ENCODE peak calls at places on chromosomes 3 and 15, in four cellular contexts. One of them, this sample, is unnamed.

GRCh38 chr3:148718982-148719862 is 21.5 kb downstream of the AGTR1 start:
- DNase-seq in IMR-90: peak
- DNase-seq in adrenal gland: no peak
- DNase-seq in activated T-helper 1 cell treated with anti-CD3 and anti-CD28 coated beads, Interleukin-12 subunit alpha, Interleukin-12 subunit beta, Interleukin-2, Interleukin-4 antibody, amounts not matched to agents 30 ng/mL and 10 ng/mL and 1 ng/mL, durations not matched to agents 14 hours and 24 hours and 36 hours: no peak
- DNase-seq in this sample: no peak

GRCh38 chr3:58824777-58825176 is 158.2 kb upstream of the FAM3D start:
- DNase-seq in adrenal gland: no peak
- DNase-seq in activated T-helper 1 cell treated with anti-CD3 and anti-CD28 coated beads, Interleukin-12 subunit alpha, Interleukin-12 subunit beta, Interleukin-2, Interleukin-4 antibody, amounts not matched to agents 30 ng/mL and 10 ng/mL and 1 ng/mL, durations not matched to agents 14 hours and 24 hours and 36 hours: no peak
- DNase-seq in IMR-90: no peak
- DNase-seq in this sample: no peak

GRCh38 chr3:68945231-68945630 is 12.9 kb upstream of the TAFA4 start:
- DNase-seq in adrenal gland: no peak
- DNase-seq in IMR-90: no peak
- DNase-seq in activated T-helper 1 cell treated with anti-CD3 and anti-CD28 coated beads, Interleukin-12 subunit alpha, Interleukin-12 subunit beta, Interleukin-2, Interleukin-4 antibody, amounts not matched to agents 30 ng/mL and 10 ng/mL and 1 ng/mL, durations not matched to agents 14 hours and 24 hours and 36 hours: no peak
- DNase-seq in this sample: no peak

GRCh38 chr15:87121357-87121756 is 1041.7 kb downstream of the AGBL1 start:
- DNase-seq in adrenal gland: no peak
- DNase-seq in IMR-90: no peak
- DNase-seq in activated T-helper 1 cell treated with anti-CD3 and anti-CD28 coated beads, Interleukin-12 subunit alpha, Interleukin-12 subunit beta, Interleukin-2, Interleukin-4 antibody, amounts not matched to agents 30 ng/mL and 10 ng/mL and 1 ng/mL, durations not matched to agents 14 hours and 24 hours and 36 hours: no peak
- DNase-seq in this sample: no peak

GRCh38 chr3:77887611-77888010 is 847.7 kb downstream of the ROBO2 start:
- DNase-seq in IMR-90: peak
- DNase-seq in adrenal gland: no peak
- DNase-seq in activated T-helper 1 cell treated with anti-CD3 and anti-CD28 coated beads, Interleukin-12 subunit alpha, Interleukin-12 subunit beta, Interleukin-2, Interleukin-4 antibody, amounts not matched to agents 30 ng/mL and 10 ng/mL and 1 ng/mL, durations not matched to agents 14 hours and 24 hours and 36 hours: no peak
- DNase-seq in this sample: no peak

GRCh38 chr15:58734859-58735258 is 14.6 kb downstream of the ADAM10 start:
- DNase-seq in activated T-helper 1 cell treated with anti-CD3 and anti-CD28 coated beads, Interleukin-12 subunit alpha, Interleukin-12 subunit beta, Interleukin-2, Interleukin-4 antibody, amounts not matched to agents 30 ng/mL and 10 ng/mL and 1 ng/mL, durations not matched to agents 14 hours and 24 hours and 36 hours: no peak
- DNase-seq in adrenal gland: no peak
- DNase-seq in IMR-90: no peak
- DNase-seq in this sample: no peak

GRCh38 chr3:144771401-144771870 is 799.8 kb downstream of the DIPK2A start:
- DNase-seq in IMR-90: no peak
- DNase-seq in activated T-helper 1 cell treated with anti-CD3 and anti-CD28 coated beads, Interleukin-12 subunit alpha, Interleukin-12 subunit beta, Interleukin-2, Interleukin-4 antibody, amounts not matched to agents 30 ng/mL and 10 ng/mL and 1 ng/mL, durations not matched to agents 14 hours and 24 hours and 36 hours: no peak
- DNase-seq in adrenal gland: no peak
- DNase-seq in this sample: no peak

GRCh38 chr3:194387926-194388418 is 11.1 kb downstream of the GP5 start:
- DNase-seq in IMR-90: no peak
- DNase-seq in activated T-helper 1 cell treated with anti-CD3 and anti-CD28 coated beads, Interleukin-12 subunit alpha, Interleukin-12 subunit beta, Interleukin-2, Interleukin-4 antibody, amounts not matched to agents 30 ng/mL and 10 ng/mL and 1 ng/mL, durations not matched to agents 14 hours and 24 hours and 36 hours: no peak
- DNase-seq in adrenal gland: no peak
- DNase-seq in this sample: no peak

GRCh38 chr3:117898722-117899121 is 1135.9 kb downstream of the IGSF11 start:
- DNase-seq in activated T-helper 1 cell treated with anti-CD3 and anti-CD28 coated beads, Interleukin-12 subunit alpha, Interleukin-12 subunit beta, Interleukin-2, Interleukin-4 antibody, amounts not matched to agents 30 ng/mL and 10 ng/mL and 1 ng/mL, durations not matched to agents 14 hours and 24 hours and 36 hours: no peak
- DNase-seq in IMR-90: no peak
- DNase-seq in adrenal gland: no peak
- DNase-seq in this sample: no peak

GRCh38 chr3:176663819-176664218 is 533.5 kb downstream of the TBL1XR1 start:
- DNase-seq in activated T-helper 1 cell treated with anti-CD3 and anti-CD28 coated beads, Interleukin-12 subunit alpha, Interleukin-12 subunit beta, Interleukin-2, Interleukin-4 antibody, amounts not matched to agents 30 ng/mL and 10 ng/mL and 1 ng/mL, durations not matched to agents 14 hours and 24 hours and 36 hours: no peak
- DNase-seq in IMR-90: peak
- DNase-seq in adrenal gland: no peak
- DNase-seq in this sample: no peak

This sample was measured in left lobe of liver.